ENCODE peak calls at places on chromosome 4, in eight cellular contexts. K, J, G, H, M, F, B and C are unnamed samples.
A peak's percentile ranks its signal among the peaks of the same experiment; 100 is the strongest.

GRCh38 chr4:26860922-26861433 is 337 bp downstream of the STIM2 start:
- DNase-seq in K (no peak), J (peak; percentile 81), G (peak; percentile 60), H (peak; percentile 44), M (peak; percentile 53), F (peak; percentile 53), B (peak; percentile 65), C (peak; percentile 74)

GRCh38 chr4:108502366-108502765 is 118.0 kb upstream of the RPL34 start:
- DNase-seq in K (no peak), J (no peak), G (no peak), H (no peak), M (no peak), F (no peak), B (no peak), C (no peak)

GRCh38 chr4:177119021-177119461 is 190.6 kb upstream of the NEIL3 start:
- DNase-seq in K (no peak), J (no peak), G (no peak), H (peak; percentile 54), M (no peak), F (no peak), B (no peak), C (no peak)

GRCh38 chr4:24974252-24974580 is 56.5 kb downstream of the LGI2 start:
- DNase-seq in K (no peak), J (no peak), G (no peak), H (no peak), M (peak; percentile 36), F (no peak), B (no peak), C (no peak)

GRCh38 chr4:158192439-158193158 is 17.7 kb upstream of the TMEM144 start:
- DNase-seq in K (no peak), J (no peak), G (no peak), H (no peak), M (no peak), F (no peak), B (no peak), C (no peak)

GRCh38 chr4:101252721-101253120 is 94.6 kb downstream of the PPP3CA start:
- DNase-seq in K (no peak), J (no peak), G (no peak), H (peak; percentile 43), M (no peak), F (no peak), B (no peak), C (no peak)

GRCh38 chr4:78689224-78689623 is 86.9 kb upstream of the BMP2K start:
- DNase-seq in K (no peak), J (no peak), G (no peak), H (peak; percentile 32), M (no peak), F (no peak), B (no peak), C (no peak)

GRCh38 chr4:64715741-64716140 is 306.5 kb upstream of the TECRL start:
- DNase-seq in K (no peak), J (no peak), G (no peak), H (no peak), M (no peak), F (no peak), B (no peak), C (no peak)

GRCh38 chr4:55311792-55312490 is 34.1 kb upstream of the SRD5A3 start:
- DNase-seq in K (no peak), J (no peak), G (no peak), H (no peak), M (peak; percentile 7), F (no peak), B (no peak), C (no peak)

GRCh38 chr4:78464265-78464664 is 87.3 kb upstream of the ANXA3 start:
- DNase-seq in K (no peak), J (no peak), G (no peak), H (no peak), M (no peak), F (no peak), B (no peak), C (no peak)

GRCh38 chr4:177171588-177171987 is 138.1 kb upstream of the NEIL3 start:
- DNase-seq in K (no peak), J (no peak), G (no peak), H (no peak), M (no peak), F (no peak), B (no peak), C (no peak)

GRCh38 chr4:123997116-123997515 is 600.5 kb downstream of the SPRY1 start:
- DNase-seq in K (no peak), J (no peak), G (no peak), H (no peak), M (no peak), F (no peak), B (no peak), C (peak; percentile 28)
- TF ChIP-seq CTCF in K (no peak), J (no peak), G (no peak), H (no peak), M (no peak), F (no peak), B (no peak), C (no peak)

GRCh38 chr4:89755210-89755609 is 81.8 kb downstream of the SNCA start:
- DNase-seq in K (no peak), J (no peak), G (no peak), H (no peak), M (no peak), F (no peak), B (no peak), C (no peak)
- TF ChIP-seq CTCF in K (no peak), J (no peak), G (no peak), H (peak; percentile 4), M (no peak), F (no peak), B (no peak), C (no peak)

GRCh38 chr4:186061919-186062318 is 7.0 kb upstream of the TLR3 start:
- DNase-seq in K (no peak), J (no peak), G (no peak), H (no peak), M (no peak), F (no peak), B (no peak), C (no peak)

GRCh38 chr4:186072516-186072915 is 3.6 kb downstream of the TLR3 start:
- DNase-seq in K (no peak), J (no peak), G (no peak), H (no peak), M (no peak), F (no peak), B (no peak), C (no peak)

GRCh38 chr4:186069734-186070133 is 778 bp downstream of the TLR3 start:
- DNase-seq in K (no peak), J (no peak), G (no peak), H (no peak), M (no peak), F (no peak), B (no peak), C (no peak)

GRCh38 chr4:186068581-186069402 is at the start of gene TLR3:
- DNase-seq in K (no peak), J (no peak), G (no peak), H (peak; percentile 22), M (peak; percentile 27), F (no peak), B (no peak), C (no peak)

DNA sequence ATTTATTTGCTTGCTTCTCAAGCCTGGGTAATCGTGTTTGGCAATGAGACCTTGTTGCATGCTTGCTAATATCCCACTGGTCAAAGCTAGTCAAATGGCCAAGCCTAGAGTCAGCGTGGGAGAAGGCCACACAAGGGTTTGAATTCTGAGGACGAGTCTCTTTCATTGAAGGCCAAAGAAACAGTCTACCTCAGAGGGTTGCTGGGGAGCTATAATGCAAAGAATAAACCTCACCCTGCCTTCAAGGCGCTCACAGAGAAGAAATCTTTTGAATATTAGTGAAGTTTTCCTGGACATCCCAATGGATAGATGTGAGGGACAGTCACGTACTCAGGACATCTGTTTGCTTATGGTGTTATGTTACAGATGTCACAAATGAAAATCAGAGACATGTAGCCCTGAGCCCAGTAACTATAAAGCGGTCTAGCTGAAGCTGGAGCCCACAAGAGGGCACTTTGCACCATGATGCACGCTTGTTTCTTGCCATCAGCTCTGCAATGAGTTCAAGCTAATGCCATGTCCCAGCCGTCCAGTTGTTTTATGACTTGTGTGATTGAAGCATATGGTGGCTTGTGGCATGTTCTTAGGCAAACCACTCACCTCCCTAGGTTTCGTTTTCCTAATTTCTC is 1.1 kb upstream of the TLR3 start:
- DNase-seq in K (peak; percentile 2), J (peak; percentile 64), G (peak; percentile 42), H (peak; percentile 19), M (peak; percentile 91), F (peak; percentile 28), B (peak; percentile 83), C (no peak)
- TF ChIP-seq CTCF in K (peak; percentile 61), J (peak; percentile 40), G (peak; percentile 38), H (peak; percentile 27), M (peak; percentile 45), F (peak; percentile 26), B (peak; percentile 61), C (no peak)

DNA sequence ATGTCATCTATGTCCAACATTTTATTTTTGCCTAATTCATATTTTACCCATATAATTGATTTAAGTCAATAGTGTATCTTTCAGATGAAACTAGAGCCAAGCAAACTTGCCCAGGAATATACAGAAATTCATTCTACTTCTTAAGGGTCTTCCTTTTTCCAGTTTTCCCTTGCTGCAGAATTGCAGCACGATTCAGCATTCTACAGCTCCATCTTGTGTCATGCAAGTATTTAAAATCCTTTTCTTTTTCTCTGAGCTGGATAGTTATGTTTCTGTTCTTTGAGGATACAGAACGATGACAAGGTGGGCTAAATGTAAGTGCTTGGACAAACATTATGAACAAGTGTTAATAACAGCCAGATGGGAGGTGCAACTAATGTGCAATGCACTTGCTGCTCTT is 1821.8 kb downstream of the ARAP2 start:
- DNase-seq in K (no peak), J (no peak), G (no peak), H (no peak), M (no peak), F (no peak), B (no peak), C (no peak)
- TF ChIP-seq CTCF in K (no peak), J (no peak), G (no peak), H (peak; percentile 11), M (no peak), F (no peak), B (no peak), C (no peak)

DNA sequence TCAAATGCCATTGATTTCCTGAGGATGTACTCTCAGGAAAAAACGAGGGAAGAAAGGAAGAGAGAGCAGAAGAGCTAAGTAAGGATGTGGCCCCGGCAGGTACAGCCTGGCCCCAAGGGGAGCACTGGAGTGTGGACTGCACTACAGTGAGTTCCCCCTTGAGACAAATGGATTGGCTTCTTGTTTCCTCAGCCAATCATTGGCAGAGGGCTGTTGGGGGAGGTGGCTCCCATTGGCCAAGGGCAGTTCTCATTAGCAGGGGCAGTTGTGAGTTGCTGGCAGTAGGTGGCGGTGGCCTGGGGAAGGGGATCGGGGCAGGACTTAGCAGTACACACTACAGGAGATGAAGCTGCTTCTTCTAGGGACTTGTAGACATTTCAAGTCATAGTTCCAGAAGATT is 24.1 kb upstream of the OCIAD2 start:
- DNase-seq in K (no peak), J (no peak), G (no peak), H (no peak), M (no peak), F (no peak), B (no peak), C (no peak)
- TF ChIP-seq CTCF in K (no peak), J (no peak), G (no peak), H (no peak), M (no peak), F (no peak), B (no peak), C (no peak)

DNA sequence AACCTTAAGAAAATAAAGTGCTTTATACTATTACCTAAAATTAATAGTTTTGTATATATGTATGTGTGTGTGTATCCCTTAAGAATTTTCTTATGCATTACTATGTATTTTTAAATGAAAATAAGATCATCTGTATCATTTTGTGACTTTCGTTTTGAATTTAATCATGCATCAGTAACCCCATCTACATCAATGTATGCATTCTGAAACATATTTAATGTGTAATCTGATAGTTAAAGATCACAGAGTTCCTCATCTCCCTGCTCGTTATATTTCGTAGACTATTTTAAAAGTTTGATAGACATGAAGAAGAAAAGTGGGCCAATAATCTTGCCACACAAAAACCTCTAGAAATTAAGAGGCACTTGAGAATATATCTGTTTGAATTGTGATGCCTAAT is 7.4 kb downstream of the BMPR1B start:
- DNase-seq in K (no peak), J (no peak), G (no peak), H (no peak), M (no peak), F (no peak), B (no peak), C (no peak)
- TF ChIP-seq CTCF in K (no peak), J (no peak), G (no peak), H (no peak), M (no peak), F (no peak), B (no peak), C (no peak)